ENCODE peak calls at places on chromosome 19, in eight cellular contexts. W is chondrocyte, E is type B pancreatic cell, N is GM10248, C is pancreas, R is transverse colon, K is non-pigmented ciliary epithelial cell, I is small intestine. V is an unnamed sample.

GRCh38 chr19:1400281-1401137 is 833 bp downstream of the GAMT start:
- DNase-seq in W (no peak), E (no peak), N (peak), C (peak), R (no peak), K (no peak), I (peak), V (no peak)

GRCh38 chr19:801861-802496 is 4.7 kb downstream of the PTBP1 start:
- DNase-seq in W (no peak), E (no peak), N (no peak), C (no peak), R (no peak), K (no peak), I (no peak), V (no peak)

GRCh38 chr19:41407271-41407670 is 9.7 kb downstream of the BCKDHA start:
- DNase-seq in W (no peak), E (no peak), N (no peak), C (no peak), R (no peak), K (peak), I (no peak), V (no peak)

GRCh38 chr19:16588089-16588823 is 16.0 kb upstream of the SLC35E1 start:
- DNase-seq in W (no peak), E (no peak), N (peak), C (peak), R (peak), K (no peak), I (peak), V (peak)

GRCh38 chr19:23716792-23717191 is 29.8 kb upstream of the ZNF675 start:
- DNase-seq in W (no peak), E (no peak), N (no peak), C (no peak), R (no peak), K (no peak), I (no peak), V (no peak)

GRCh38 chr19:8638078-8638619 is 7.7 kb downstream of the NFILZ start:
- DNase-seq in W (no peak), E (no peak), N (no peak), C (peak), R (peak), K (no peak), I (no peak), V (peak)

GRCh38 chr19:7925171-7925837 is 631 bp downstream of the CTXN1 start:
- DNase-seq in W (peak), E (peak), N (peak), C (peak), R (peak), K (no peak), I (peak), V (peak)

GRCh38 chr19:58572818-58573657 is at the start of gene MZF1:
- DNase-seq in W (peak), E (peak), N (peak), C (peak), R (peak), K (peak), I (peak), V (peak)

GRCh38 chr19:40238775-40239174 is 12.3 kb upstream of the CCNP start:
- DNase-seq in W (no peak), E (no peak), N (no peak), C (no peak), R (no peak), K (no peak), I (no peak), V (no peak)

GRCh38 chr19:56837492-56837891 is 3.0 kb downstream of the PEG3 start:
- DNase-seq in W (no peak), E (no peak), N (no peak), C (peak), R (peak), K (no peak), I (no peak), V (peak)

GRCh38 chr19:17328517-17329060 is 6.1 kb downstream of the ANO8 start:
- DNase-seq in W (no peak), E (no peak), N (no peak), C (no peak), R (no peak), K (no peak), I (no peak), V (peak)

GRCh38 chr19:31350693-31351211 is 1.5 kb upstream of the TSHZ3 start:
- DNase-seq in W (no peak), E (no peak), N (no peak), C (peak), R (peak), K (no peak), I (no peak), V (peak)

GRCh38 chr19:18596752-18597157 is 8.2 kb downstream of the REX1BD start:
- DNase-seq in W (no peak), E (no peak), N (no peak), C (peak), R (peak), K (no peak), I (peak), V (peak)

GRCh38 chr19:5934779-5935472 is 20.9 kb downstream of the CAPS start:
- DNase-seq in W (no peak), E (no peak), N (no peak), C (no peak), R (no peak), K (no peak), I (no peak), V (no peak)

GRCh38 chr19:19822148-19822429 is 539 bp upstream of the ZNF506 start:
- DNase-seq in W (no peak), E (no peak), N (no peak), C (no peak), R (peak), K (no peak), I (no peak), V (no peak)

GRCh38 chr19:39824143-39825092 is 9.5 kb downstream of the DYRK1B start:
- DNase-seq in W (peak), E (peak), N (peak), C (peak), R (peak), K (peak), I (peak), V (peak)

GRCh38 chr19:8093740-8094139 is 41.2 kb downstream of the CCL25 start:
- DNase-seq in W (no peak), E (no peak), N (no peak), C (no peak), R (no peak), K (no peak), I (no peak), V (no peak)

GRCh38 chr19:50794778-50795664 is 4.8 kb downstream of the ACP4 start:
- DNase-seq in W (no peak), E (no peak), N (no peak), C (peak), R (no peak), K (no peak), I (no peak), V (peak)

GRCh38 chr19:7868671-7869452 is 5.3 kb downstream of the PRR36 start:
- DNase-seq in W (no peak), E (no peak), N (peak), C (peak), R (peak), K (no peak), I (peak), V (peak)

GRCh38 chr19:20422216-20422615 is 143.4 kb downstream of the ZNF737 start:
- DNase-seq in W (no peak), E (no peak), N (no peak), C (no peak), R (no peak), K (no peak), I (no peak), V (no peak)

V was measured in mucosa of descending colon.